ENCODE peak calls at places on chromosomes 4 and X, in seven cellular contexts. One of them, this sample, is unnamed.

GRCh38 chrX:10098235-10098819 is 58.4 kb upstream of the CLCN4 start:
- DNase-seq in upper lobe of left lung: no peak
- DNase-seq in mucosa of descending colon: no peak
- DNase-seq in HL-60: no peak
- DNase-seq in fibroblast of mammary gland: peak
- DNase-seq in PC-9: no peak
- DNase-seq in mammary epithelial cell: no peak
- DNase-seq in this sample: no peak

GRCh38 chr4:153318696-153319320 is 25.7 kb upstream of the MND1 start:
- DNase-seq in upper lobe of left lung: no peak
- DNase-seq in mucosa of descending colon: peak
- DNase-seq in HL-60: peak
- DNase-seq in fibroblast of mammary gland: peak
- DNase-seq in PC-9: no peak
- DNase-seq in mammary epithelial cell: peak
- DNase-seq in this sample: peak

GRCh38 chrX:110746014-110746413 is 49.6 kb downstream of the CHRDL1 start:
- DNase-seq in upper lobe of left lung: no peak
- DNase-seq in mucosa of descending colon: no peak
- DNase-seq in HL-60: no peak
- DNase-seq in fibroblast of mammary gland: no peak
- DNase-seq in PC-9: no peak
- DNase-seq in mammary epithelial cell: no peak
- DNase-seq in this sample: no peak

GRCh38 chrX:22314692-22315091 is 42.0 kb downstream of the CBLL2 start:
- DNase-seq in upper lobe of left lung: no peak
- DNase-seq in mucosa of descending colon: no peak
- DNase-seq in HL-60: no peak
- DNase-seq in fibroblast of mammary gland: peak
- DNase-seq in PC-9: no peak
- DNase-seq in mammary epithelial cell: peak
- DNase-seq in this sample: no peak

GRCh38 chr4:38856046-38856445 is 571 bp downstream of the TLR6 start:
- DNase-seq in upper lobe of left lung: no peak
- DNase-seq in mucosa of descending colon: no peak
- DNase-seq in HL-60: peak
- DNase-seq in fibroblast of mammary gland: no peak
- DNase-seq in PC-9: no peak
- DNase-seq in mammary epithelial cell: peak
- DNase-seq in this sample: no peak

GRCh38 chrX:120453985-120454384 is 15.1 kb downstream of the LAMP2 start:
- DNase-seq in upper lobe of left lung: no peak
- DNase-seq in mucosa of descending colon: no peak
- DNase-seq in HL-60: no peak
- DNase-seq in fibroblast of mammary gland: peak
- DNase-seq in PC-9: no peak
- DNase-seq in mammary epithelial cell: peak
- DNase-seq in this sample: no peak

GRCh38 chr4:30722092-30722915 is 2.1 kb downstream of the PCDH7 start:
- DNase-seq in upper lobe of left lung: peak
- DNase-seq in mucosa of descending colon: peak
- DNase-seq in HL-60: no peak
- DNase-seq in fibroblast of mammary gland: no peak
- DNase-seq in PC-9: no peak
- DNase-seq in mammary epithelial cell: no peak
- DNase-seq in this sample: no peak

GRCh38 chr4:114603455-114603854 is 4.8 kb downstream of the UGT8 start:
- DNase-seq in upper lobe of left lung: no peak
- DNase-seq in mucosa of descending colon: no peak
- DNase-seq in HL-60: no peak
- DNase-seq in fibroblast of mammary gland: no peak
- DNase-seq in PC-9: no peak
- DNase-seq in mammary epithelial cell: no peak
- DNase-seq in this sample: no peak

GRCh38 chr4:68167706-68168105 is 38.0 kb upstream of the TMPRSS11F start:
- DNase-seq in upper lobe of left lung: no peak
- DNase-seq in mucosa of descending colon: no peak
- DNase-seq in HL-60: no peak
- DNase-seq in fibroblast of mammary gland: no peak
- DNase-seq in PC-9: no peak
- DNase-seq in mammary epithelial cell: no peak
- DNase-seq in this sample: no peak

GRCh38 chrX:47112316-47112954 is 32.1 kb downstream of the NDUFB11 start:
- DNase-seq in upper lobe of left lung: no peak
- DNase-seq in mucosa of descending colon: no peak
- DNase-seq in HL-60: no peak
- DNase-seq in fibroblast of mammary gland: peak
- DNase-seq in PC-9: no peak
- DNase-seq in mammary epithelial cell: peak
- DNase-seq in this sample: no peak

GRCh38 chr4:123939621-123940020 is 543.0 kb downstream of the SPRY1 start:
- DNase-seq in upper lobe of left lung: no peak
- DNase-seq in mucosa of descending colon: no peak
- DNase-seq in HL-60: no peak
- DNase-seq in fibroblast of mammary gland: peak
- DNase-seq in PC-9: peak
- DNase-seq in mammary epithelial cell: peak
- DNase-seq in this sample: peak

GRCh38 chr4:56656346-56656643 is 24.8 kb downstream of the HOPX start:
- DNase-seq in upper lobe of left lung: peak
- DNase-seq in mucosa of descending colon: peak
- DNase-seq in HL-60: peak
- DNase-seq in fibroblast of mammary gland: no peak
- DNase-seq in PC-9: no peak
- DNase-seq in mammary epithelial cell: no peak
- DNase-seq in this sample: peak
- TF ChIP-seq CTCF in upper lobe of left lung: no peak
- TF ChIP-seq CTCF in mucosa of descending colon: no peak
- TF ChIP-seq CTCF in HL-60: no peak
- TF ChIP-seq CTCF in fibroblast of mammary gland: peak
- TF ChIP-seq CTCF in PC-9: no peak
- TF ChIP-seq CTCF in mammary epithelial cell: peak
- TF ChIP-seq CTCF in this sample: no peak

GRCh38 chr4:1979477-1980196 is 29.1 kb downstream of the NELFA start:
- DNase-seq in upper lobe of left lung: peak
- DNase-seq in mucosa of descending colon: no peak
- DNase-seq in HL-60: no peak
- DNase-seq in fibroblast of mammary gland: no peak
- DNase-seq in PC-9: no peak
- DNase-seq in mammary epithelial cell: no peak
- DNase-seq in this sample: no peak

GRCh38 chr4:1976416-1977352 is 32.1 kb downstream of the NELFA start:
- DNase-seq in upper lobe of left lung: no peak
- DNase-seq in mucosa of descending colon: no peak
- DNase-seq in HL-60: no peak
- DNase-seq in fibroblast of mammary gland: no peak
- DNase-seq in PC-9: no peak
- DNase-seq in mammary epithelial cell: no peak
- DNase-seq in this sample: no peak

GRCh38 chr4:1978226-1978625 is 30.5 kb downstream of the NELFA start:
- DNase-seq in upper lobe of left lung: peak
- DNase-seq in mucosa of descending colon: no peak
- DNase-seq in HL-60: no peak
- DNase-seq in fibroblast of mammary gland: no peak
- DNase-seq in PC-9: no peak
- DNase-seq in mammary epithelial cell: no peak
- DNase-seq in this sample: no peak

GRCh38 chr4:1980561-1981041 is 28.2 kb downstream of the NELFA start:
- DNase-seq in upper lobe of left lung: peak
- DNase-seq in mucosa of descending colon: no peak
- DNase-seq in HL-60: no peak
- DNase-seq in fibroblast of mammary gland: no peak
- DNase-seq in PC-9: no peak
- DNase-seq in mammary epithelial cell: no peak
- DNase-seq in this sample: no peak

DNA sequence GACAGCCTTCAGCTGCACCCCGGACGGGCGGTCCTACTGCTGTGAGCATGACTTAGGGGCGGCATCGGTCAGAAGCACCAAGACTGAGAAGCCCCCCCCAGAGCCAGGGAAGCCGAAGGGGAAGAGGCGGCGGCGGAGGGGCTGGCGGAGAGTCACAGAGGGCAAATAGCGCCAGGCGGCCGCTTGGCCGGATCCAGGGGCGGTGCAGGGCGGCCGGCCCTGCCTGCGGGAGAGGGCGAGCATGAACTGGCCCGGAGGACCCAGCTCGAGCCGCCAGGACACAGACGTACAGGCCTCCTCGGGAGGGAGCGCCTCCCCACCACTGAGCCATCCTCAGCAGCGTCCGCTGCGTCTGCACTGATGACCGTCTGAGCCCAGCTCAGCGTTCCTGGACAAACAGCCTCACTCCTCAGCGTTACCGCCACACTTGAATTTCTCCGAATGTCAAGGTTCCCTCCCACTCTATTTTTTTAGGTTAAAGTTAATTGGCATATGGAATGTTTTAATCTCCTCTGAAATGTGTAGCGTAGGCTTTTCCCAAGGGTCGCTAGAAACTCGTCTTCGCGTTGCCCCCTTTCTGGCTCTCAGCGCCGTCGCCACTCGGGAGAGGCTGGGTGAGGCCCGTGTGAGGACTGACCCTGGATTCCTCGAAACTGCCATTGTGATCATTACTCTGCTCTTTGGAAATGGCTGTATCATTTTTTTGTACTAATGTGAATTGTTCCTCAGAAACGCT is 29.9 kb downstream of the NELFA start:
- DNase-seq in upper lobe of left lung: peak
- DNase-seq in mucosa of descending colon: no peak
- DNase-seq in HL-60: no peak
- DNase-seq in fibroblast of mammary gland: no peak
- DNase-seq in PC-9: no peak
- DNase-seq in mammary epithelial cell: no peak
- DNase-seq in this sample: no peak
- H3K4me3 ChIP-seq in upper lobe of left lung: no peak
- H3K4me3 ChIP-seq in mucosa of descending colon: no peak
- H3K4me3 ChIP-seq in HL-60: no peak
- H3K4me3 ChIP-seq in fibroblast of mammary gland: no peak
- H3K4me3 ChIP-seq in PC-9: no peak
- H3K4me3 ChIP-seq in mammary epithelial cell: no peak
- H3K4me3 ChIP-seq in this sample: no peak

GRCh38 chr4:6680372-6681034 is 13.2 kb upstream of the S100P start:
- DNase-seq in upper lobe of left lung: no peak
- DNase-seq in mucosa of descending colon: no peak
- DNase-seq in HL-60: no peak
- DNase-seq in fibroblast of mammary gland: no peak
- DNase-seq in PC-9: no peak
- DNase-seq in mammary epithelial cell: no peak
- DNase-seq in this sample: no peak
- TF ChIP-seq CTCF in upper lobe of left lung: no peak
- TF ChIP-seq CTCF in mucosa of descending colon: no peak
- TF ChIP-seq CTCF in HL-60: no peak
- TF ChIP-seq CTCF in fibroblast of mammary gland: no peak
- TF ChIP-seq CTCF in PC-9: peak
- TF ChIP-seq CTCF in mammary epithelial cell: peak
- TF ChIP-seq CTCF in this sample: peak

GRCh38 chrX:101219116-101219839 is at the start of gene DRP2:
- DNase-seq in upper lobe of left lung: no peak
- DNase-seq in mucosa of descending colon: no peak
- DNase-seq in HL-60: no peak
- DNase-seq in fibroblast of mammary gland: peak
- DNase-seq in PC-9: no peak
- DNase-seq in mammary epithelial cell: peak
- DNase-seq in this sample: peak
- H3K4me3 ChIP-seq in upper lobe of left lung: no peak
- H3K4me3 ChIP-seq in mucosa of descending colon: no peak
- H3K4me3 ChIP-seq in HL-60: no peak
- H3K4me3 ChIP-seq in fibroblast of mammary gland: no peak
- H3K4me3 ChIP-seq in PC-9: no peak
- H3K4me3 ChIP-seq in mammary epithelial cell: no peak
- H3K4me3 ChIP-seq in this sample: no peak

GRCh38 chr4:22384154-22384553 is 131.7 kb downstream of the ADGRA3 start:
- DNase-seq in upper lobe of left lung: no peak
- DNase-seq in mucosa of descending colon: no peak
- DNase-seq in HL-60: no peak
- DNase-seq in fibroblast of mammary gland: no peak
- DNase-seq in PC-9: no peak
- DNase-seq in mammary epithelial cell: no peak
- DNase-seq in this sample: no peak
- TF ChIP-seq CTCF in upper lobe of left lung: no peak
- TF ChIP-seq CTCF in mucosa of descending colon: no peak
- TF ChIP-seq CTCF in HL-60: no peak
- TF ChIP-seq CTCF in fibroblast of mammary gland: no peak
- TF ChIP-seq CTCF in PC-9: no peak
- TF ChIP-seq CTCF in mammary epithelial cell: no peak
- TF ChIP-seq CTCF in this sample: no peak